ENCODE peak calls at places on chromosomes 16 and 17, in four cellular contexts. N, U, L and R are unnamed samples.

GRCh38 chr17:41792835-41793748 is 6.6 kb upstream of the JUP start:
- DNase-seq in L (no peak), U (peak; percentile 68), N (peak; percentile 78), R (peak; percentile 92)

GRCh38 chr17:82309656-82310570 is 7.5 kb downstream of the CD7 start:
- DNase-seq in N (no peak), L (no peak), U (no peak), R (no peak)

GRCh38 chr16:80718480-80719220 is 85.7 kb downstream of the CDYL2 start:
- DNase-seq in N (no peak), L (no peak), U (peak; percentile 86), R (no peak)

GRCh38 chr16:27441276-27441675 is 39.3 kb downstream of the IL21R start:
- DNase-seq in U (no peak), L (peak; percentile 3), N (no peak), R (no peak)

GRCh38 chr16:28090646-28091377 is 27.3 kb upstream of the GSG1L start:
- DNase-seq in N (no peak), U (no peak), L (peak; percentile 54), R (no peak)

GRCh38 chr17:6496636-6497441 is 52.6 kb downstream of the PIMREG start:
- DNase-seq in L (peak; percentile 55), U (no peak), N (no peak), R (no peak)

GRCh38 chr17:8420041-8420934 is 15.4 kb upstream of the NDEL1 start:
- DNase-seq in N (peak; percentile 82), U (peak; percentile 94), L (no peak), R (peak; percentile 72)

GRCh38 chr16:27257271-27257670 is 11.3 kb downstream of the NSMCE1 start:
- DNase-seq in L (no peak), N (no peak), U (no peak), R (no peak)

GRCh38 chr17:77303620-77304019 is 162.9 kb downstream of the SEC14L1 start:
- DNase-seq in U (no peak), L (no peak), N (no peak), R (no peak)

GRCh38 chr16:27356794-27357193 is 43.0 kb downstream of the IL4R start:
- DNase-seq in U (no peak), N (no peak), L (no peak), R (no peak)

GRCh38 chr16:79834720-79835119 is 234.2 kb upstream of the MAF start:
- DNase-seq in N (no peak), L (no peak), U (no peak), R (no peak)

GRCh38 chr16:57785924-57786323 is 16.4 kb downstream of the KIFC3 start:
- DNase-seq in U (no peak), N (no peak), L (no peak), R (no peak)

GRCh38 chr17:65029605-65030308 is 26.8 kb downstream of the GNA13 start:
- DNase-seq in U (no peak), N (no peak), L (no peak), R (no peak)

GRCh38 chr17:21061158-21061835 is 18.5 kb upstream of the USP22 start:
- DNase-seq in U (no peak), N (no peak), L (no peak), R (no peak)

GRCh38 chr16:65547799-65548446 is 426.1 kb upstream of the CDH11 start:
- DNase-seq in N (no peak), L (no peak), U (no peak), R (peak; percentile 26)